ENCODE peak calls at places on chromosomes 2 and 18, in six cellular contexts. N is lower leg skin; K is AG04449; W is activated CD4-positive, alpha-beta T cell treated with anti-CD3 and anti-CD28 coated beads, Interleukin-2, amount 10 ng/mL, durations not matched to agents 24 days and 14 days; S is choroid plexus epithelial cell; O is uterus. J is an unnamed sample.
A peak's percentile ranks its signal among the peaks of the same experiment; 100 is the strongest.

GRCh38 chr2:85433511-85434089 is 15.1 kb downstream of the SH2D6 start:
- DNase-seq in W (no peak), S (peak; percentile 95), K (peak; percentile 42), N (peak; percentile 96), O (peak; percentile 88), J (no peak)

GRCh38 chr18:43620936-43621335 is 343.6 kb upstream of the SYT4 start:
- DNase-seq in W (no peak), S (peak; percentile 46), K (no peak), O (no peak), N (no peak), J (no peak)

GRCh38 chr2:66070717-66071602 is 364.0 kb upstream of the MEIS1 start:
- DNase-seq in K (no peak), N (no peak), S (no peak), O (peak; percentile 27), W (no peak), J (no peak)

GRCh38 chr18:5142859-5143258 is 54.2 kb downstream of the AKAIN1 start:
- DNase-seq in O (no peak), W (no peak), K (no peak), N (no peak), S (no peak), J (no peak)

GRCh38 chr18:22828171-22828570 is 105.0 kb upstream of the RBBP8 start:
- DNase-seq in S (no peak), K (no peak), W (no peak), N (no peak), O (no peak), J (no peak)

GRCh38 chr18:21194871-21195771 is 46.9 kb upstream of the GREB1L start:
- DNase-seq in O (no peak), K (no peak), N (no peak), W (no peak), S (peak; percentile 66), J (no peak)

GRCh38 chr2:66301073-66301766 is 133.7 kb upstream of the MEIS1 start:
- DNase-seq in S (no peak), N (no peak), K (no peak), W (no peak), O (peak; percentile 65), J (no peak)

GRCh38 chr2:25301453-25302352 is 40.0 kb downstream of the DNMT3A start:
- DNase-seq in W (peak; percentile 89), N (no peak), K (peak; percentile 31), S (peak; percentile 64), O (no peak), J (peak; percentile 95)

GRCh38 chr2:229634574-229635185 is 79.7 kb downstream of the DNER start:
- DNase-seq in W (no peak), O (no peak), S (no peak), N (no peak), K (no peak), J (no peak)

GRCh38 chr2:205975082-205975949 is 110.7 kb downstream of the INO80D start:
- DNase-seq in O (no peak), N (peak; percentile 31), S (peak; percentile 5), W (no peak), K (no peak), J (peak; percentile 23)

GRCh38 chr2:231715988-231716616 is 7.8 kb downstream of the PTMA start:
- DNase-seq in N (no peak), S (peak; percentile 37), W (peak; percentile 65), K (no peak), O (no peak), J (no peak)

GRCh38 chr2:38722271-38723115 is 28.7 kb downstream of the SRSF7 start:
- DNase-seq in S (peak; percentile 17), K (no peak), N (peak; percentile 39), W (peak; percentile 70), O (no peak), J (no peak)

GRCh38 chr2:222722327-222722946 is 51.0 kb downstream of the MOGAT1 start:
- DNase-seq in W (no peak), K (peak; percentile 57), O (no peak), S (peak; percentile 68), N (no peak), J (peak; percentile 64)

GRCh38 chr2:240619506-240620148 is 5.7 kb upstream of the GPR35 start:
- DNase-seq in W (no peak), K (no peak), S (no peak), O (no peak), N (no peak), J (no peak)

GRCh38 chr2:203022751-203023150 is 8.1 kb downstream of the NBEAL1 start:
- DNase-seq in O (no peak), N (no peak), K (no peak), W (no peak), S (peak; percentile 40), J (no peak)

GRCh38 chr2:41038408-41038807 is 586.5 kb upstream of the SLC8A1 start:
- DNase-seq in K (peak; percentile 4), O (no peak), W (no peak), S (peak; percentile 72), N (no peak), J (no peak)

GRCh38 chr2:205408690-205409089 is 273.6 kb upstream of the NRP2 start:
- DNase-seq in N (no peak), S (peak; percentile 9), W (no peak), O (no peak), K (no peak), J (no peak)

GRCh38 chr2:134706587-134707329 is 12.0 kb downstream of the TMEM163 start:
- DNase-seq in S (peak; percentile 2), K (no peak), O (no peak), W (no peak), N (no peak), J (no peak)

GRCh38 chr2:233831011-233831721 is 23.2 kb downstream of the HJURP start:
- DNase-seq in K (no peak), S (no peak), O (no peak), N (peak; percentile 73), W (no peak), J (no peak)

GRCh38 chr18:70636991-70637390 is 348.1 kb downstream of the SOCS6 start:
- DNase-seq in S (no peak), N (no peak), W (no peak), O (no peak), K (no peak), J (no peak)

GRCh38 chr2:134396493-134396892 is 142.6 kb downstream of the MGAT5 start:
- DNase-seq in S (no peak), N (no peak), K (no peak), O (no peak), W (no peak), J (no peak)

GRCh38 chr2:98698896-98699295 is 32.0 kb downstream of the MGAT4A start:
- DNase-seq in K (no peak), N (no peak), W (no peak), O (no peak), S (no peak), J (no peak)

GRCh38 chr2:62724886-62725711 is 19.6 kb downstream of the EHBP1 start:
- DNase-seq in O (no peak), S (no peak), K (no peak), N (no peak), W (peak; percentile 68), J (no peak)

GRCh38 chr2:64685430-64685829 is 31.7 kb upstream of the SERTAD2 start:
- DNase-seq in O (no peak), K (no peak), S (peak; percentile 60), W (no peak), N (no peak), J (no peak)

GRCh38 chr2:236376566-236377244 is 112.5 kb upstream of the ASB18 start:
- DNase-seq in W (peak; percentile 25), S (no peak), O (no peak), K (no peak), N (peak; percentile 26), J (no peak)

GRCh38 chr2:216327447-216327846 is 44.8 kb downstream of the MARCHF4 start:
- DNase-seq in S (no peak), N (no peak), K (no peak), O (no peak), W (no peak), J (no peak)